ENCODE peak calls at places on chromosome 19, in seven cellular contexts. K is nucleus accumbens; L is hippocampal formation; D is activated effector memory CD4-positive, alpha-beta T cell treated with anti-CD3 and anti-CD28 coated beads, Interleukin-2, amount 50 U/mL, for 16 hours; X is testis; S is stimulated activated naive CD4-positive, alpha-beta T cell; T is HT1080. E is an unnamed sample.
A peak's percentile ranks its signal among the peaks of the same experiment; 100 is the strongest.

GRCh38 chr19:46863818-46864629 is 3.2 kb downstream of the ARHGAP35 start:
- DNase-seq in S (no peak), K (no peak), T (peak; percentile 42), X (peak; percentile 16), L (no peak), D (peak; percentile 46), E (no peak)

GRCh38 chr19:34383599-34383998 is 18.6 kb downstream of the GPI start:
- DNase-seq in X (no peak), S (no peak), L (no peak), T (no peak), K (no peak), D (no peak), E (no peak)

GRCh38 chr19:33444238-33444992 is 70.9 kb downstream of the CEBPG start:
- DNase-seq in T (no peak), S (no peak), L (no peak), D (peak; percentile 30), X (no peak), K (no peak), E (no peak)

GRCh38 chr19:1626417-1627010 is 21.3 kb upstream of the UQCR11 start:
- DNase-seq in T (no peak), L (no peak), S (no peak), X (no peak), D (no peak), K (no peak), E (no peak)

GRCh38 chr19:48552406-48553322 is 692 bp downstream of the SULT2B1 start:
- DNase-seq in D (no peak), S (no peak), L (no peak), K (no peak), X (no peak), T (peak; percentile 55), E (no peak)

GRCh38 chr19:8248348-8249328 is 39.5 kb downstream of the CERS4 start:
- DNase-seq in S (no peak), X (no peak), T (no peak), K (no peak), L (no peak), D (no peak), E (no peak)

GRCh38 chr19:27635401-27635800 is 1577.5 kb downstream of the UQCRFS1 start:
- DNase-seq in X (no peak), K (no peak), L (no peak), S (no peak), D (no peak), T (no peak), E (no peak)

GRCh38 chr19:14467816-14468215 is 7.3 kb downstream of the PTGER1 start:
- DNase-seq in X (no peak), L (no peak), K (no peak), D (no peak), T (no peak), S (no peak), E (no peak)